ENCODE peak calls at places on chromosomes 11 and 22, in four cellular contexts. W, H, F and U are unnamed samples.

GRCh38 chr11:14372011-14372410 is 13.0 kb upstream of the RRAS2 start:
- DNase-seq in W (no peak), H (peak), F (no peak), U (no peak)

GRCh38 chr22:45351956-45352355 is 42.2 kb downstream of the FAM118A start:
- DNase-seq in W (no peak), H (no peak), F (no peak), U (no peak)

GRCh38 chr22:39546889-39547586 is 14.5 kb upstream of the RPS19BP1 start:
- DNase-seq in W (no peak), H (no peak), F (no peak), U (no peak)

GRCh38 chr11:8206251-8207079 is 37.6 kb upstream of the RIC3 start:
- DNase-seq in W (peak), H (peak), F (peak), U (no peak)

GRCh38 chr11:13668957-13669521 is 571 bp downstream of the FAR1 start:
- DNase-seq in W (no peak), H (peak), F (peak), U (no peak)

GRCh38 chr11:77067776-77068460 is 1.1 kb downstream of the CAPN5 start:
- DNase-seq in W (no peak), H (no peak), F (no peak), U (no peak)

GRCh38 chr11:92443109-92443508 is 218.5 kb downstream of the FAT3 start:
- DNase-seq in W (no peak), H (no peak), F (no peak), U (no peak)

GRCh38 chr11:61579398-61580291 is 1.2 kb downstream of the SYT7 start:
- DNase-seq in W (no peak), H (peak), F (no peak), U (no peak)

GRCh38 chr22:46087816-46088277 is 62.5 kb upstream of the PPARA start:
- DNase-seq in W (peak), H (no peak), F (peak), U (peak)

GRCh38 chr11:128988224-128988970 is 45.7 kb upstream of the TP53AIP1 start:
- DNase-seq in W (no peak), H (no peak), F (no peak), U (no peak)

GRCh38 chr11:94767292-94767690 is 865 bp upstream of the AMOTL1 start:
- DNase-seq in W (no peak), H (no peak), F (peak), U (no peak)

DNA sequence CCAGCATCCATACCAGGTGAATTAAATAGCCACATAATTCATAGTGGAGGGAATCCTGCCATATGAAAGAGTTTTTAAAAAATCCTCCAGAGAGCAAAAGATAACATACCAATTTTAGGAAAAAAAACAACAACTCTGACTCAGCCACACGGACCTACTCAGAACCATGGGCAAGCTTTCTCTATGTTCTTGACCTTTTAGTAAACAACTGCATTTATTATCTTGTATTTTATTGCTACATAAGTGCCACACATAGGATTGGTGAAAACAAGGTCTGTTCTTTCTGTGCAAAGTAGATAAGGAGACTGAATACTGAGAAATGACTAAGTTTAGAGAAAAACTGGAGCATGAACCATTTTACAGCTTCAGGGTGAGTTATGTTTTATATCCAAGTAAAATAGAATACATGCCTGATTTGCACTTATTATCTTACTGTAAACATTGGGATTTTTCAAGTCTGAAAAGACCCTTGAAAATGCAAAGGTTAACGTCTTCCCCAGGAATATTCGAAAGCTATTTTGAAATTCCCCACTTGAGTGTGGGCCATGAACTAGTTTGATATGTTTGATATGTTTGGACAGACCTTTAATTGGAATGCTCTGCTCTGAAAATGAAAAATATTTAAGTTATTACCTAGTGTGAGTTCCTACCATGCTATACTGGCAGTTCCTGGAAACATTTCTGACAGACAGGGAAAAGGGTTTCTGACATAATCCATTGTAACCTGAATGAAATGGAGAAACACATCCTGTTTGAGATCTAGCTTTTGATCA is 89.5 kb upstream of the DDI1 start:
- DNase-seq in W (no peak), H (no peak), F (no peak), U (no peak)
- TF ChIP-seq TEAD4 in W (no peak), H (no peak), F (no peak), U (no peak)

GRCh38 chr22:35548762-35549106 is 8.1 kb downstream of the RASD2 start:
- DNase-seq in W (no peak), H (no peak), F (no peak), U (no peak)
- TF ChIP-seq TEAD4 in W (no peak), H (no peak), F (no peak), U (no peak)

GRCh38 chr11:74449369-74449931 is 17.9 kb downstream of the KCNE3 start:
- DNase-seq in W (peak), H (no peak), F (peak), U (no peak)
- TF ChIP-seq TEAD4 in W (no peak), H (no peak), F (no peak), U (no peak)

DNA sequence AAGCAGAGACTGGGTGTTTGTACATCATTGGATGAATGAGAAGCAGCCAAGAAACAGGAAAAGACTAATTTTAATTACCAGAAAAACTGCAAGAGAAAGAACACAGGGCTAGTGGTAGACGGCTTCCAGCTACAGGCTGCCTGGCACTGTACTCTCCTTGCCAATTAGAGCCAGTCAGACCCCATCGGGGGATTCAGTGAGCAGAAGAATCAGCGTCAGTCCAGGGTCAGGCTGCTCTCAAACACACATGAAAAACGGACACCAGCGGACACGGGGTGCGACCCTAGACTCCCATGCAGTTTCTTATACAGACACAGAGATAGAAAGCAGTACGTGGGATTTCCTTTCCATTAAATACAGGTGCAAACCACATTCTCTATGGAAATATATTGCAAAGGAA is 1.1 kb upstream of the CNTN5 start:
- DNase-seq in W (peak), H (no peak), F (no peak), U (no peak)
- TF ChIP-seq TEAD4 in W (no peak), H (no peak), F (no peak), U (no peak)